ENCODE peak calls at places on chromosomes 11 and 22, in five cellular contexts. K, J, I, C and O are unnamed samples.

GRCh38 chr11:114150671-114151070 is 91.2 kb downstream of the ZBTB16 start:
- DNase-seq in K (no peak), J (no peak), I (no peak), C (no peak), O (no peak)

GRCh38 chr11:111334495-111335123 is 36.3 kb downstream of the POU2AF3 start:
- DNase-seq in K (no peak), J (no peak), I (no peak), C (no peak), O (no peak)

GRCh38 chr11:100640646-100641045 is 46.4 kb upstream of the ARHGAP42 start:
- DNase-seq in K (no peak), J (no peak), I (no peak), C (no peak), O (no peak)

GRCh38 chr11:60040109-60040508 is at the start of gene OOSP2:
- DNase-seq in K (no peak), J (no peak), I (no peak), C (no peak), O (no peak)

GRCh38 chr11:96055706-96056387 is 131.9 kb upstream of the MTMR2 start:
- DNase-seq in K (no peak), J (no peak), I (no peak), C (no peak), O (no peak)

GRCh38 chr22:38032681-38033521 is 24.3 kb upstream of the PICK1 start:
- DNase-seq in K (no peak), J (no peak), I (no peak), C (no peak), O (no peak)

GRCh38 chr11:56207796-56208195 is 26.3 kb downstream of the OR5T2 start:
- DNase-seq in K (no peak), J (no peak), I (no peak), C (no peak), O (no peak)

GRCh38 chr11:111734383-111735261 is 31.6 kb downstream of the PPP2R1B start:
- DNase-seq in K (no peak), J (no peak), I (no peak), C (no peak), O (no peak)

GRCh38 chr11:115119136-115119535 is 385.1 kb downstream of the CADM1 start:
- DNase-seq in K (no peak), J (no peak), I (no peak), C (no peak), O (no peak)

GRCh38 chr11:70471254-70471653 is 72.9 kb downstream of the CTTN start:
- DNase-seq in K (no peak), J (no peak), I (no peak), C (no peak), O (no peak)

GRCh38 chr22:27240298-27240885 is 561.2 kb downstream of the MN1 start:
- DNase-seq in K (no peak), J (no peak), I (no peak), C (no peak), O (no peak)

GRCh38 chr22:33476716-33477115 is 418.5 kb upstream of the SYN3 start:
- DNase-seq in K (no peak), J (no peak), I (no peak), C (no peak), O (no peak)

GRCh38 chr11:9092846-9093778 is 1.7 kb upstream of the SCUBE2 start:
- DNase-seq in K (no peak), J (no peak), I (no peak), C (no peak), O (no peak)

GRCh38 chr11:17544181-17544622 is at the start of gene USH1C:
- DNase-seq in K (no peak), J (no peak), I (no peak), C (no peak), O (no peak)